ENCODE peak calls at places on chromosomes 13 and 19, in ten cellular contexts. Y, P, Q, A, Z, W, D, J, H and E are unnamed samples.

GRCh38 chr13:37476874-37477273 is 121.7 kb downstream of the POSTN start:
- DNase-seq in Y (no peak), P (no peak), Q (no peak), A (no peak), Z (no peak), W (peak; percentile 15), D (no peak), J (no peak), H (no peak), E (no peak)

GRCh38 chr19:42250249-42250665 is 4.7 kb downstream of the ERF start:
- DNase-seq in Y (no peak), P (no peak), Q (no peak), A (peak; percentile 50), Z (no peak), W (no peak), D (no peak), J (no peak), H (no peak), E (no peak)

GRCh38 chr19:2848625-2849024 is 7.3 kb downstream of the ZNF555 start:
- DNase-seq in Y (no peak), P (no peak), Q (no peak), A (no peak), Z (peak; percentile 29), W (no peak), D (no peak), J (no peak), H (no peak), E (no peak)

GRCh38 chr19:40754611-40755247 is 3.7 kb downstream of the SNRPA start:
- DNase-seq in Y (no peak), P (no peak), Q (peak; percentile 62), A (no peak), Z (no peak), W (peak; percentile 30), D (no peak), J (no peak), H (no peak), E (no peak)

GRCh38 chr13:27170221-27170520 is 1.4 kb downstream of the USP12 start:
- DNase-seq in Y (no peak), P (no peak), Q (no peak), A (no peak), Z (no peak), W (no peak), D (no peak), J (no peak), H (no peak), E (no peak)

GRCh38 chr19:50189326-50189725 is 14.1 kb upstream of the MYH14 start:
- DNase-seq in Y (no peak), P (no peak), Q (no peak), A (no peak), Z (no peak), W (no peak), D (no peak), J (no peak), H (no peak), E (no peak)

GRCh38 chr13:99160415-99160814 is 40.2 kb upstream of the UBAC2 start:
- DNase-seq in Y (no peak), P (no peak), Q (no peak), A (no peak), Z (no peak), W (no peak), D (no peak), J (no peak), H (no peak), E (no peak)

GRCh38 chr13:99191336-99191899 is 9.2 kb upstream of the UBAC2 start:
- DNase-seq in Y (no peak), P (no peak), Q (no peak), A (no peak), Z (no peak), W (no peak), D (no peak), J (no peak), H (no peak), E (no peak)

GRCh38 chr13:89695343-89696257 is 1651.9 kb upstream of the MIR17HG start:
- DNase-seq in Y (peak; percentile 68), P (no peak), Q (peak; percentile 9), A (no peak), Z (peak; percentile 6), W (peak; percentile 60), D (peak; percentile 42), J (no peak), H (peak; percentile 66), E (peak; percentile 73)

GRCh38 chr13:23380534-23380933 is 53.0 kb downstream of the SACS start:
- DNase-seq in Y (no peak), P (no peak), Q (no peak), A (no peak), Z (no peak), W (peak; percentile 76), D (no peak), J (no peak), H (no peak), E (no peak)

GRCh38 chr19:45670670-45671453 is 2.8 kb downstream of the GIPR start:
- DNase-seq in Y (peak; percentile 95), P (peak; percentile 33), Q (peak; percentile 55), A (peak; percentile 75), Z (peak; percentile 36), W (peak; percentile 89), D (peak; percentile 59), J (peak; percentile 83), H (peak; percentile 98), E (peak; percentile 80)

GRCh38 chr13:88176231-88176630 is 505.1 kb downstream of the SLITRK5 start:
- DNase-seq in Y (no peak), P (no peak), Q (no peak), A (no peak), Z (no peak), W (no peak), D (no peak), J (no peak), H (no peak), E (no peak)

GRCh38 chr13:101150998-101151397 is 265.3 kb downstream of the NALCN start:
- DNase-seq in Y (no peak), P (no peak), Q (no peak), A (no peak), Z (no peak), W (peak; percentile 3), D (no peak), J (no peak), H (no peak), E (no peak)

GRCh38 chr13:101157261-101157660 is 259.0 kb downstream of the NALCN start:
- DNase-seq in Y (no peak), P (no peak), Q (no peak), A (no peak), Z (no peak), W (no peak), D (no peak), J (no peak), H (no peak), E (no peak)

GRCh38 chr13:101152184-101152583 is 264.1 kb downstream of the NALCN start:
- DNase-seq in Y (no peak), P (no peak), Q (no peak), A (no peak), Z (no peak), W (no peak), D (no peak), J (no peak), H (no peak), E (no peak)

GRCh38 chr13:101155920-101156319 is 260.4 kb downstream of the NALCN start:
- DNase-seq in Y (no peak), P (no peak), Q (no peak), A (no peak), Z (no peak), W (no peak), D (no peak), J (no peak), H (no peak), E (no peak)
- TF ChIP-seq CTCF in Y (peak; percentile 42), P (no peak), Q (no peak), A (peak; percentile 25), Z (peak; percentile 54), W (peak; percentile 33), D (peak; percentile 56), J (no peak), H (no peak), E (peak; percentile 30)

DNA sequence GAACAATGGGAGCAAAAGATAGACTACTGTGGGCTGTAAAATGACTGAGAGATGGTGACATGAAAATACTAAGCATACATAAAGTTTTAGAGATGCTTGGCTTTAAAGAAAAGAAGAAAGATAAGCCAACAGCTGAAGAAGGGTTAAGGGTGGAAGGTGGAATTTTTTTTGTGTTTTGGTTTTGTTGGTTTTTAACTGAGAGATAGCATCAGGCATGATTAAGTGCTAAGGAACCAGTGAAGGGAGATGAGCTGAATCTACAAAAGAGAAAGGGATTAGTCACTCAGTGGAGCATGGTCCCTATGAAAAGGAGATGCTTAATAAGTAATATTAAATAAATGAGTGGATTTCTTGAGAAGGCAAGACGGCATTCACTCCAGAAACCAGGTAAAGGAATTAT is 12.5 kb upstream of the TBC1D4 start:
- DNase-seq in Y (no peak), P (no peak), Q (no peak), A (no peak), Z (no peak), W (no peak), D (no peak), J (no peak), H (no peak), E (no peak)
- TF ChIP-seq CTCF in Y (no peak), P (no peak), Q (no peak), A (no peak), Z (no peak), W (no peak), D (no peak), J (no peak), H (no peak), E (no peak)

DNA sequence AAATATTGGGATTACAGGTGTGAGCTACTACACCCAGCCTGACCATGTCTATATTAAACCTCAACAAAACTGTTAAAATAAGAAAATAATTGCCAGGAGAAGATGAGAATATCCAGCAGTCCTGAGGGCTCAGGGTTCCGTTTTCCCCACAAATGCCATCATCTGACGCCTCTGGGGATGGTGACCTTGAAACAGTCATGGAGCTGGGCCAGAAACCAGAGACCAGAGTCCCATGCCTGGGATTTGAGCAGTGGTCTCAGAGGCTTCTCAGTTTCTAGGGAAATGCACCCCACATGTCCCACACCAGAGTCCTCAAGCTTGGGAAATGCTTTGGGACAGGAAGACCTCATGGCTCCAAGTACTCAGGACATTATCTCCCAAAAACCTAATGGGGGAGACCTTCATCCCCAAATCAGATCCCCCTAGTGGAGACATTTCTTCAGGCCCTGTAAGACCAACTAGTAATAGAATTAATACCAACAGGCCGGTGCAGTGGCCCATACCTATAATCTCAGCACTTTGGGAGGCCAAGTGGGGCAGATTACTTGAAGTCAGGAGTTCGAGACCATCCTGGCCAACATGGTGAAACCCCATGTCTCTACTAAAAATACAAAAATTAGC is 2.9 kb upstream of the MAP1S start:
- DNase-seq in Y (no peak), P (no peak), Q (peak; percentile 9), A (no peak), Z (no peak), W (no peak), D (no peak), J (no peak), H (no peak), E (no peak)
- TF ChIP-seq CTCF in Y (peak; percentile 11), P (no peak), Q (no peak), A (no peak), Z (peak; percentile 29), W (no peak), D (no peak), J (no peak), H (no peak), E (peak; percentile 21)

DNA sequence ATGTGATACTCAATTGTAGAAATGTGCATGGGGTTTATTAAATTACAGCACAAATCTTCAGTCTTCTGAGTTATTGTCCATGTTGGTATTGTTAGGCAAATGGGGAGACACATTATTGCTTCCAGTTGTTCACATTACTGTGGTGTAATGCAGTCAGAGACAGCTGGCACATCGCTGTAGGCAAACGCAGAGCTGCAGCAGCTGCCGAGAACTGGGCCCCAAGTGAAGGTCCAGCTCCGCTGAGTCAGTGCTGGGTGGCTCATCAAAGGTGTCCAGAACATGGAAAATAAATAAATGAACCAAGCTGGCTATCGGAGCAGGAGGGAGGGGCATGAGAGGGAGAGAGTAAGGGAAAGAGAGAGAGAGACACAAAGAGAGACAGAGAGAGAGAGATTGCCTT is 299.1 kb upstream of the OBI1 start:
- DNase-seq in Y (no peak), P (no peak), Q (no peak), A (no peak), Z (no peak), W (no peak), D (no peak), J (no peak), H (no peak), E (no peak)
- TF ChIP-seq CTCF in Y (no peak), P (no peak), Q (no peak), A (no peak), Z (no peak), W (no peak), D (no peak), J (no peak), H (no peak), E (no peak)